ENCODE peak calls at places on chromosome 20, in ten cellular contexts. U is T-helper 9 cell, L is T follicular helper cell, S is T-helper 17 cell, O is EL, I is lower lobe of right lung, J is tibial nerve, Y is ureter, H is midbrain, A is SW 1271. E is an unnamed sample.

GRCh38 chr20:41577129-41578009 is 40.8 kb downstream of the CHD6 start:
- DNase-seq in U (no peak), L (no peak), S (no peak), O (no peak), I (no peak), J (no peak), Y (no peak), H (no peak), A (no peak), E (no peak)

GRCh38 chr20:32487381-32487780 is 97.8 kb downstream of the NOL4L start:
- DNase-seq in U (no peak), L (no peak), S (no peak), O (no peak), I (no peak), J (no peak), Y (no peak), H (no peak), A (no peak), E (no peak)

GRCh38 chr20:52459150-52459549 is 267.6 kb upstream of the ZFP64 start:
- DNase-seq in U (no peak), L (no peak), S (no peak), O (no peak), I (no peak), J (no peak), Y (no peak), H (no peak), A (no peak), E (no peak)

GRCh38 chr20:31746068-31746878 is 7.2 kb downstream of the TPX2 start:
- DNase-seq in U (no peak), L (no peak), S (no peak), O (no peak), I (no peak), J (no peak), Y (no peak), H (no peak), A (no peak), E (no peak)

GRCh38 chr20:33990075-33990474 is 3.6 kb upstream of the RALY start:
- DNase-seq in U (no peak), L (no peak), S (no peak), O (no peak), I (no peak), J (no peak), Y (no peak), H (no peak), A (no peak), E (no peak)

GRCh38 chr20:2749343-2749950 is 51.0 kb downstream of the CPXM1 start:
- DNase-seq in U (no peak), L (no peak), S (no peak), O (no peak), I (no peak), J (no peak), Y (no peak), H (no peak), A (no peak), E (no peak)

GRCh38 chr20:59006864-59007757 is at the start of gene CTSZ:
- DNase-seq in U (peak), L (no peak), S (no peak), O (peak), I (peak), J (no peak), Y (no peak), H (no peak), A (no peak), E (peak)

GRCh38 chr20:51354191-51354768 is 188.2 kb downstream of the NFATC2 start:
- DNase-seq in U (no peak), L (no peak), S (no peak), O (peak), I (no peak), J (no peak), Y (no peak), H (no peak), A (no peak), E (peak)

GRCh38 chr20:16821211-16822089 is 73.3 kb downstream of the OTOR start:
- DNase-seq in U (no peak), L (no peak), S (no peak), O (peak), I (peak), J (no peak), Y (no peak), H (peak), A (no peak), E (no peak)

GRCh38 chr20:64112691-64113443 is 5.5 kb upstream of the NPBWR2 start:
- DNase-seq in U (no peak), L (no peak), S (peak), O (no peak), I (peak), J (no peak), Y (peak), H (no peak), A (no peak), E (peak)

GRCh38 chr20:20713244-20713765 is 861 bp upstream of the RALGAPA2 start:
- DNase-seq in U (no peak), L (no peak), S (no peak), O (peak), I (peak), J (no peak), Y (no peak), H (no peak), A (no peak), E (no peak)

GRCh38 chr20:33169176-33169794 is 1.3 kb downstream of the BPIFA2 start:
- DNase-seq in U (no peak), L (no peak), S (no peak), O (no peak), I (no peak), J (no peak), Y (no peak), H (no peak), A (no peak), E (no peak)

GRCh38 chr20:21826946-21827345 is 121.5 kb downstream of the PAX1 start:
- DNase-seq in U (no peak), L (no peak), S (no peak), O (no peak), I (no peak), J (no peak), Y (no peak), H (no peak), A (no peak), E (no peak)